ENCODE peak calls at places on chromosomes 13 and 19, in eight cellular contexts. C is activated T-cell treated with anti-CD3 and anti-CD28 coated beads for 48 hours, M is mucosa of descending colon, Z is GM10248, S is NCI-H460, U is H7, W is SK-MEL-5, D is choroid plexus epithelial cell. F is an unnamed sample.

GRCh38 chr13:19680751-19681150 is 47.3 kb downstream of the MPHOSPH8 start:
- DNase-seq in C (no peak), M (no peak), Z (no peak), S (no peak), U (no peak), W (no peak), D (peak; percentile 47), F (no peak)

GRCh38 chr19:47550129-47550528 is 22.8 kb downstream of the ZNF541 start:
- DNase-seq in C (no peak), M (no peak), Z (no peak), S (no peak), U (no peak), W (no peak), D (no peak), F (no peak)

GRCh38 chr19:46722004-46722380 is 5.1 kb upstream of the PRKD2 start:
- DNase-seq in C (no peak), M (no peak), Z (no peak), S (no peak), U (no peak), W (no peak), D (no peak), F (no peak)

GRCh38 chr13:98022210-98022609 is 68.7 kb downstream of the IPO5 start:
- DNase-seq in C (no peak), M (no peak), Z (no peak), S (peak; percentile 4), U (no peak), W (peak; percentile 32), D (peak; percentile 62), F (no peak)

GRCh38 chr19:15283141-15283885 is 49.0 kb downstream of the BRD4 start:
- DNase-seq in C (peak; percentile 30), M (no peak), Z (no peak), S (no peak), U (no peak), W (no peak), D (peak; percentile 77), F (no peak)

GRCh38 chr13:83839158-83839557 is 43.1 kb downstream of the SLITRK1 start:
- DNase-seq in C (no peak), M (no peak), Z (no peak), S (no peak), U (no peak), W (no peak), D (no peak), F (peak; percentile 42)

GRCh38 chr13:71935166-71935840 is 68.3 kb upstream of the DACH1 start:
- DNase-seq in C (no peak), M (no peak), Z (no peak), S (no peak), U (no peak), W (no peak), D (no peak), F (no peak)

GRCh38 chr19:6588508-6589345 is 2.2 kb downstream of the CD70 start:
- DNase-seq in C (no peak), M (no peak), Z (no peak), S (no peak), U (no peak), W (peak; percentile 16), D (no peak), F (no peak)

GRCh38 chr19:49333426-49334288 is 1.5 kb upstream of the CD37 start:
- DNase-seq in C (peak; percentile 58), M (peak; percentile 90), Z (peak; percentile 74), S (no peak), U (no peak), W (no peak), D (no peak), F (peak; percentile 44)

GRCh38 chr13:79681069-79681468 is 200.1 kb downstream of the NDFIP2 start:
- DNase-seq in C (no peak), M (no peak), Z (no peak), S (no peak), U (no peak), W (no peak), D (no peak), F (no peak)

GRCh38 chr13:89900104-89900760 is 1447.3 kb upstream of the MIR17HG start:
- DNase-seq in C (no peak), M (no peak), Z (no peak), S (no peak), U (no peak), W (no peak), D (peak; percentile 2), F (no peak)

GRCh38 chr13:70792121-70792520 is 683.9 kb upstream of the KLHL1 start:
- DNase-seq in C (no peak), M (no peak), Z (no peak), S (no peak), U (no peak), W (peak; percentile 28), D (no peak), F (no peak)

GRCh38 chr19:1744133-1744665 is 9.1 kb upstream of the ONECUT3 start:
- DNase-seq in C (no peak), M (no peak), Z (no peak), S (no peak), U (no peak), W (no peak), D (no peak), F (no peak)

GRCh38 chr13:112729408-112729807 is 39.6 kb downstream of the ATP11A start:
- DNase-seq in C (no peak), M (no peak), Z (no peak), S (no peak), U (no peak), W (no peak), D (no peak), F (peak; percentile 44)

GRCh38 chr13:113656831-113657671 is 947 bp downstream of the ATP4B start:
- DNase-seq in C (no peak), M (peak; percentile 57), Z (no peak), S (no peak), U (peak; percentile 59), W (no peak), D (no peak), F (peak; percentile 44)

GRCh38 chr19:1110809-1111640 is 7.2 kb downstream of the GPX4 start:
- DNase-seq in C (no peak), M (no peak), Z (no peak), S (no peak), U (no peak), W (no peak), D (no peak), F (no peak)

GRCh38 chr13:46369506-46370268 is 17.4 kb downstream of the RUBCNL start:
- DNase-seq in C (no peak), M (no peak), Z (no peak), S (no peak), U (no peak), W (no peak), D (peak; percentile 95), F (no peak)

GRCh38 chr19:50759886-50760285 is 10.4 kb upstream of the GPR32 start:
- DNase-seq in C (no peak), M (no peak), Z (no peak), S (no peak), U (peak; percentile 53), W (peak; percentile 60), D (peak; percentile 30), F (no peak)

GRCh38 chr13:51802601-51803000 is 1.4 kb downstream of the DHRS12 start:
- DNase-seq in C (no peak), M (no peak), Z (no peak), S (no peak), U (no peak), W (no peak), D (no peak), F (peak; percentile 48)

GRCh38 chr13:71619096-71619495 is 247.9 kb downstream of the DACH1 start:
- DNase-seq in C (no peak), M (no peak), Z (no peak), S (no peak), U (no peak), W (no peak), D (no peak), F (no peak)

GRCh38 chr13:52127783-52128702 is 830 bp downstream of the NEK5 start:
- DNase-seq in C (peak; percentile 36), M (peak; percentile 55), Z (peak; percentile 79), S (peak; percentile 56), U (peak; percentile 86), W (peak; percentile 77), D (peak; percentile 75), F (peak; percentile 88)

GRCh38 chr19:10923503-10924076 is 4.8 kb downstream of the YIPF2 start:
- DNase-seq in C (no peak), M (no peak), Z (no peak), S (no peak), U (peak; percentile 39), W (no peak), D (no peak), F (no peak)

GRCh38 chr13:33264620-33264978 is 21.0 kb downstream of the STARD13 start:
- DNase-seq in C (no peak), M (no peak), Z (no peak), S (no peak), U (no peak), W (no peak), D (no peak), F (no peak)

GRCh38 chr19:15025237-15025636 is 24.0 kb upstream of the CASP14 start:
- DNase-seq in C (no peak), M (no peak), Z (no peak), S (peak; percentile 7), U (peak; percentile 56), W (peak; percentile 32), D (peak; percentile 3), F (peak; percentile 59)

GRCh38 chr19:35048911-35049411 is 7.4 kb downstream of the HPN start:
- DNase-seq in C (no peak), M (peak; percentile 42), Z (no peak), S (no peak), U (peak; percentile 53), W (no peak), D (no peak), F (no peak)

GRCh38 chr19:13629687-13630357 is 123.5 kb upstream of the CACNA1A start:
- DNase-seq in C (no peak), M (no peak), Z (no peak), S (no peak), U (no peak), W (peak; percentile 53), D (peak; percentile 10), F (no peak)

GRCh38 chr13:45847554-45848224 is 3.9 kb downstream of the SIAH3 start:
- DNase-seq in C (no peak), M (peak; percentile 51), Z (no peak), S (no peak), U (no peak), W (no peak), D (peak; percentile 29), F (peak; percentile 63)

GRCh38 chr13:56189978-56190377 is 950.7 kb upstream of the PRR20A start:
- DNase-seq in C (no peak), M (peak; percentile 15), Z (no peak), S (no peak), U (no peak), W (no peak), D (no peak), F (no peak)

GRCh38 chr19:10624585-10624984 is 768 bp upstream of the SLC44A2 start:
- DNase-seq in C (no peak), M (peak; percentile 66), Z (no peak), S (no peak), U (peak; percentile 36), W (no peak), D (no peak), F (no peak)

GRCh38 chr19:711224-711623 is 2.5 kb downstream of the PALM start:
- DNase-seq in C (no peak), M (no peak), Z (no peak), S (no peak), U (no peak), W (no peak), D (no peak), F (peak; percentile 68)

GRCh38 chr13:86445584-86446140 is 646.4 kb upstream of the SLITRK6 start:
- DNase-seq in C (no peak), M (no peak), Z (no peak), S (no peak), U (no peak), W (no peak), D (peak; percentile 34), F (no peak)

GRCh38 chr13:74758188-74758587 is 624.0 kb upstream of the KLF12 start:
- DNase-seq in C (no peak), M (no peak), Z (no peak), S (no peak), U (peak; percentile 19), W (no peak), D (no peak), F (peak; percentile 65)

F was measured in endodermal cell.